ENCODE peak calls at places on chromosomes 4 and X, in seven cellular contexts. Q is A549, W is spleen, C is BJ, H is tibial nerve, P is right atrium auricular region, D is HFF-Myc. E is an unnamed sample.

GRCh38 chr4:112550728-112551127 is 34.7 kb upstream of the NEUROG2 start:
- DNase-seq in P (no peak), W (no peak), Q (no peak), H (no peak), C (peak), D (no peak), E (no peak)

GRCh38 chrX:150575415-150575814 is 7.0 kb downstream of the MTM1 start:
- DNase-seq in H (no peak), D (no peak), W (no peak), Q (no peak), C (no peak), P (no peak), E (peak)

GRCh38 chr4:4542824-4543485 is 1.1 kb upstream of the STX18 start:
- DNase-seq in P (no peak), Q (no peak), W (no peak), D (no peak), C (no peak), H (no peak), E (no peak)

GRCh38 chr4:177464026-177464425 is 21.8 kb upstream of the AGA start:
- DNase-seq in P (no peak), D (no peak), Q (no peak), C (no peak), H (no peak), W (no peak), E (no peak)

GRCh38 chrX:83535417-83536244 is 27.5 kb downstream of the POU3F4 start:
- DNase-seq in C (no peak), W (no peak), D (no peak), Q (no peak), P (no peak), H (no peak), E (peak)

GRCh38 chr4:10582059-10582686 is 102.4 kb downstream of the CLNK start:
- DNase-seq in D (peak), P (peak), Q (peak), W (no peak), C (no peak), H (peak), E (peak)

GRCh38 chrX:32116047-32116446 is 1044.2 kb upstream of the FTHL17 start:
- DNase-seq in C (no peak), P (no peak), H (no peak), D (no peak), Q (no peak), W (no peak), E (no peak)

GRCh38 chrX:19793471-19793870 is 93.9 kb downstream of the SH3KBP1 start:
- DNase-seq in P (no peak), C (no peak), Q (no peak), W (no peak), H (no peak), D (no peak), E (no peak)

GRCh38 chr4:186079698-186080097 is 10.7 kb downstream of the TLR3 start:
- DNase-seq in C (no peak), P (no peak), W (no peak), Q (no peak), D (no peak), H (no peak), E (no peak)

GRCh38 chrX:17703201-17703600 is 34.1 kb upstream of the SCML1 start:
- DNase-seq in H (no peak), C (no peak), D (no peak), P (no peak), Q (no peak), W (no peak), E (no peak)

GRCh38 chr4:76702440-76703122 is 195.4 kb downstream of the SOWAHB start:
- DNase-seq in Q (no peak), W (no peak), H (no peak), D (no peak), C (no peak), P (no peak), E (no peak)

GRCh38 chr4:76704133-76704881 is 193.6 kb downstream of the SOWAHB start:
- DNase-seq in D (no peak), C (no peak), H (no peak), P (no peak), W (no peak), Q (no peak), E (no peak)

GRCh38 chr4:76703676-76704075 is 194.3 kb downstream of the SOWAHB start:
- DNase-seq in D (no peak), H (no peak), P (no peak), W (no peak), C (no peak), Q (no peak), E (no peak)

GRCh38 chr4:76705497-76705896 is 192.4 kb downstream of the SOWAHB start:
- DNase-seq in P (no peak), D (no peak), W (no peak), Q (no peak), H (no peak), C (no peak), E (no peak)

GRCh38 chr4:76703123-76703490 is 194.8 kb downstream of the SOWAHB start:
- DNase-seq in C (no peak), W (no peak), Q (no peak), D (no peak), H (no peak), P (no peak), E (no peak)
- H3K4me3 ChIP-seq in C (no peak), W (no peak), Q (no peak), D (no peak), H (no peak), P (no peak), E (no peak)

DNA sequence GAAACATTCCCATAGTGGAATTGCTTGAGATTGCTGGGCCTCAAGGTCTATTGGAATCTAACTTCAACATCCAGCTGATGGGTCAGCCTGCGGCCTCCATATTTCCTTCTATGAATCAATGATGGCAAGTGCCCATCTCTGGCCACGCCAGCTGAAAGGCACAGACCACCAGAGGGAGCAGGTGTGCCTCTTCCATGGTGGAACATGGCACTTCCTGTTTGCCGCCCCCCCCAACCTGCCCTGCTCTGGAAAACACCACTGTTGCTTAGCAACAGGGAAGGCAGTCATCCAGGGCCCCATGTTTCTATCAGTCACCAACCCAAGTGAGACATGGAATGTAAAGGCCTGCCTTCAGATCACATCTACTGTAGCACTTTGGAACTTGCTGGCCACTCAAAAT is 11.6 kb downstream of the PAGE4 start:
- DNase-seq in W (no peak), C (peak), P (no peak), Q (peak), H (no peak), D (no peak), E (peak)
- TF ChIP-seq CTCF in W (no peak), C (peak), P (peak), Q (no peak), H (no peak), D (peak), E (peak)

GRCh38 chr4:38178666-38178995 is 218.4 kb downstream of the PTTG2 start:
- DNase-seq in P (no peak), H (no peak), D (no peak), Q (no peak), C (no peak), W (no peak), E (peak)

GRCh38 chr4:38180456-38180855 is 220.3 kb downstream of the PTTG2 start:
- DNase-seq in H (no peak), D (no peak), W (no peak), C (no peak), Q (no peak), P (no peak), E (no peak)

GRCh38 chr4:38179690-38180299 is 219.6 kb downstream of the PTTG2 start:
- DNase-seq in H (peak), C (no peak), W (peak), D (peak), Q (no peak), P (peak), E (peak)

GRCh38 chr4:38177035-38177791 is 217.0 kb downstream of the PTTG2 start:
- DNase-seq in H (no peak), C (no peak), Q (no peak), D (no peak), P (peak), W (no peak), E (peak)

DNA sequence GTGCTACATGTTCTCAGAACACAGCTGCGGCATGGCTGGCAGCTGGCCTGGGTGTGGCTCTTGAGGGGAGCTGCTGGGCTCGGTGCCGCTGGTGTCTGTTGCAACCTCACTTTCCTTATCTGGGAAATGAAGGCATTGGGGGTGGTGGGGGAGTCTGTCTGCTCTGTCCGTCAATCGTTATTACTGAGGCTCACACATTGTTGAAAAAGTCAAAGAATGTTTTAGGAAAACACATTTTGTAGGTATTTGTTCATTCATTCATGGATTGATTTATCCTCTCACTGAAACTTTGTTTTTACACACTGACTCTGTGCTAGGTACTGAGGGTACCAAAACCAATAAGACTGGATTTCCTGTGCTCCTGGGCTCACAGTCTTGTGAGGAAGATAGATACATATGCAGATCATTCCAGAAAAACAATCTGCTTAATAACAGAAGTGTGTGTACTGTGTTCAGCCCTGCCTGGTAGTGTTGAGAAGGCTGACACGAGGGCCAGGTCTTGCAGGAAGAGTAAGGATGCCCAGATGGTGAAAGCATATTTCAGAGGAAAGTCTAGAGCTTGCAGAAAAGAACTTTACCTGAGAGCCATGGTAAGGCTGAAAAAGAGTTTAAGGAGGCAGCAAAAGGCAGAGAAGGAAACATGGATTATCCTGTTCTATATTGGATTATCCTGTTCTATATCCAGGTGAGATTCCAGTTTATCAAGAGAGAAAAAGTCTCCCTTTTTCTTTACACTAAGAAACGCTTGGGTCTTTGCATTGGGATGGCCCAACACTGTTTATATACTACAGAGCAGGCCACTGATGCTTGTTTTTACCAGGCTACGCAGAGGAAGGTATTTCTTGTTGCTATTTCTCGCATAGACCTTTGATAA is 217.8 kb downstream of the PTTG2 start:
- DNase-seq in W (peak), H (peak), P (peak), C (no peak), Q (no peak), D (no peak), E (peak)
- H3K4me3 ChIP-seq in W (no peak), H (no peak), P (no peak), C (no peak), Q (no peak), D (no peak), E (no peak)

GRCh38 chrX:46380148-46380752 is 165.0 kb downstream of the ZNF674 start:
- DNase-seq in C (no peak), P (no peak), H (no peak), Q (no peak), W (no peak), D (no peak), E (no peak)

GRCh38 chrX:46383006-46383405 is 162.2 kb downstream of the ZNF674 start:
- DNase-seq in P (no peak), Q (no peak), C (no peak), D (no peak), W (no peak), H (no peak), E (no peak)

GRCh38 chrX:46386511-46386910 is 158.7 kb downstream of the ZNF674 start:
- DNase-seq in W (no peak), C (no peak), D (no peak), P (no peak), Q (no peak), H (no peak), E (no peak)

GRCh38 chrX:46382595-46382994 is 162.6 kb downstream of the ZNF674 start:
- DNase-seq in H (no peak), Q (no peak), P (no peak), C (no peak), D (no peak), W (no peak), E (no peak)

DNA sequence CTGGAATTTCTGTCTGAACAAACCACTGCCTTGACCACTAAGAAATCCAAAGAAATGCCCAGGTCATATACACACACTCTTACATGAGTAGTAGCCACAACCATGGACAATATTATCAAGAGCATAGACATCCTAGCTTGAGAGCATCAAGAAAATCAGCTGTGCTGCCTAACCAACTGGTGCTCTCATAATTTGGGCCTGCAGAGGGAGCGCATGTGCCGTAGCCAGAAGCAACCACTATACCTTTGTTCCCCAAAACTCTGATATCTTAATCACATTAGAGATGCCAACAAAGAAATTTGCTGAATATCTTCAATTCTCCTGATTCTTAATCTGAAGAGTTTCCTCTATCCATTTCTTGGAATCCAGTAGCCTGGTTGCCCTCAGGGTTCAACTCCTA is 163.6 kb downstream of the ZNF674 start:
- DNase-seq in H (no peak), P (no peak), C (no peak), W (no peak), D (no peak), Q (no peak), E (peak)
- TF ChIP-seq CTCF in H (no peak), P (no peak), C (peak), W (no peak), D (peak), Q (peak), E (peak)

GRCh38 chr4:8872402-8873291 is 1.0 kb upstream of the HMX1 start:
- DNase-seq in W (no peak), C (no peak), P (no peak), D (no peak), H (no peak), Q (no peak), E (no peak)
- H3K4me3 ChIP-seq in W (no peak), C (no peak), P (no peak), D (no peak), H (no peak), Q (peak), E (no peak)

DNA sequence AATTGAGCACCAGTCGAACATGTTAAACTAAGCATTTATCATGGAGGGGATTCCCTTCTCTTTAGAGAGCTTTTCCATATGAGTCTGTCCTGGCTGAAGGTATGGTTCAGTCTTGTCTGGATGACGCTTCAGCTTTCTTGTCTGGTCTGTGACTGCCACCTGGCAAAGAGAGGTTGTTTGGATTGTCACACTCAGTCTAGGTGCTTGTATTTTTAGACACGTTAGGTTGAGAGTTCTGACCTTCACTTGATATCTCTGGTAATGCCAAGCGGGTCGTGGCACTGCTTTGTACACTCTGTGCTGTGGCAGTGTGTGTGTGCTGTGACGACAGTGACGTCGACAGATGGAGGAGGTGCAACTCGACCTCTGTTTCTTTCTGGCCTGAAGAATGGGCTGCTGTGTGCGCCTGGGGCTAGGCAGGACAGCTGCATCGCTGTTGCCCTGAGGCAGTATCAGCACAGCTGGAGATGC is 12.6 kb downstream of the NOCT start:
- DNase-seq in C (no peak), P (peak), D (no peak), H (no peak), Q (no peak), W (no peak), E (no peak)
- TF ChIP-seq CTCF in C (no peak), P (no peak), D (no peak), H (no peak), Q (no peak), W (no peak), E (no peak)

GRCh38 chr4:163590103-163590502 is 95.6 kb downstream of the TMA16 start:
- DNase-seq in C (no peak), W (no peak), P (no peak), H (no peak), Q (no peak), D (no peak), E (no peak)
- H3K4me3 ChIP-seq in C (no peak), W (no peak), P (no peak), H (no peak), Q (no peak), D (no peak), E (no peak)

DNA sequence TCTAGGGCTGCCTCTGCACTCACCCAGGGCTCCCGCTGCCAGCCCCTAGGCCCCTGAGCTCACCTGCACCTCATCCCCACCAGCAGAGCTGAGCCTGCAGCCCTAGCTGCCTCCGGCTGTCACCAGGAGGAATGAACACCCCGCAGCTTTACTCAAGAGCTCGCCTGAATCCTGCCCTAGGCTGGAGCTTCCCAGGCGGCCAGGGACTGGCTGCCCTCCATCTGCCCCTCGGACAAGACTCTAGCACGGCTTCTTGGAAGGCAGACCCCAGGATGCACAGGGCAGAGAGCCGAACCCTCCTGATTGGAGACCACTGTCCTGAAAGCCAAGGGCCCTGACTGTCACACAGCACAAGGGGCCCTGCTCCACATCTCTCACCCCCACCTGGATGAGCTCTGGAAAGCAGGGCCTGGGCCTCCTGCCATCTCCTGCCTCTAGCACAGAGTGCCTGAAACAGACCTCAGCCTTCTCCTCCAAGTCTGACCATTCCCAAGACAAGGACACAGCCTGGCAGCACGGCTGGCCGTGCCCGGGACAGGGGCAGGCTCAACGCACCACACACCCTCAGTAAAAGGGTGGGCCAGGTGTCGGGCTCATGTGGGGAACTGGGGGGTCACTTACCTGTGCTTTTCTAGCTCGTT is 4.4 kb downstream of the MXD4 start:
- DNase-seq in D (no peak), Q (no peak), W (peak), H (peak), P (peak), C (no peak), E (no peak)
- TF ChIP-seq CTCF in D (no peak), Q (no peak), W (no peak), H (no peak), P (no peak), C (no peak), E (no peak)

DNA sequence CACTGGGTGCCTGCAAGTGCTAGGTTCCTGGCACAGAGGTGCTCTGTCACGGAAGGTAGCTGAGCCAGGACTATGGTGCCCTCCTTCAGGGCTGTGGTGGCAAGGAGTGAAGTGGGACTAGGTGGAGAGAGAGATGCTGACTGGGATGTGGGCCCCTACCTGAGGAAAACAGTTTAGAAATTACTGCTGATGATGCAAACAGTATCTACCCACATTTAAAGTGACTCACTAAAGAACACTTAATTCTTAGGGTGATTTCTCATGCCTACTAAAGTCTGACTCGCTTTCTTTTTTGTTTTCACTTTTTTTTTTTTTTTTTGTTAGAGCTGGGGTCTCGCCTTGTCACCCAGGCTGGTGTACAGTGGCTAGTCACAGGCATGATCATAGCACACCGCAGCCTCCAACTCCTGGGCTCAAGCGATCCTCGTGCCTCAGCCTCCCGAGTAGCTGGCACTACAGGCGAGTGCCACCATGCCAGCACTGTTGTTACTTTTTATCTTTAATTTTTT is 3.1 kb downstream of the ZNF185 start:
- DNase-seq in H (no peak), W (peak), C (no peak), Q (no peak), P (no peak), D (no peak), E (no peak)
- H3K4me3 ChIP-seq in H (no peak), W (no peak), C (no peak), Q (no peak), P (no peak), D (no peak), E (no peak)

GRCh38 chr4:184506527-184507121 is 32.3 kb upstream of the IRF2 start:
- DNase-seq in P (no peak), D (no peak), C (no peak), H (no peak), Q (peak), W (peak), E (peak)
- TF ChIP-seq CTCF in P (no peak), D (no peak), C (no peak), H (peak), Q (no peak), W (peak), E (peak)

E was measured in GM12865.